ENCODE peak calls at places on chromosomes 11 and 22, in eight cellular contexts. Z, C, Q, P, L, H, S and F are unnamed samples.

GRCh38 chr11:105230586-105230985 is 91.0 kb upstream of the CARD18 start:
- DNase-seq in Z (no peak), C (no peak), Q (no peak), P (no peak), L (no peak), H (no peak), S (no peak), F (no peak)

GRCh38 chr22:50621948-50622722 is 5.8 kb downstream of the ARSA start:
- DNase-seq in Z (no peak), C (no peak), Q (peak), P (no peak), L (no peak), H (no peak), S (no peak), F (no peak)

GRCh38 chr11:66891849-66892660 is 35.2 kb downstream of the LRFN4 start:
- DNase-seq in Z (peak), C (peak), Q (peak), P (peak), L (peak), H (peak), S (peak), F (peak)

GRCh38 chr22:41401781-41402648 is 20.3 kb downstream of the TEF start:
- DNase-seq in Z (peak), C (peak), Q (peak), P (peak), L (no peak), H (no peak), S (peak), F (peak)

GRCh38 chr11:19433367-19433766 is 192.6 kb upstream of the E2F8 start:
- DNase-seq in Z (no peak), C (no peak), Q (no peak), P (no peak), L (no peak), H (peak), S (no peak), F (no peak)

GRCh38 chr11:10628506-10629236 is 60.2 kb upstream of the LYVE1 start:
- DNase-seq in Z (no peak), C (no peak), Q (no peak), P (no peak), L (no peak), H (no peak), S (no peak), F (no peak)

GRCh38 chr11:77351281-77351905 is 49.9 kb upstream of the GDPD4 start:
- DNase-seq in Z (no peak), C (no peak), Q (no peak), P (no peak), L (no peak), H (no peak), S (no peak), F (no peak)

GRCh38 chr22:26921726-26922125 is 264.3 kb downstream of the MIAT start:
- DNase-seq in Z (no peak), C (no peak), Q (no peak), P (no peak), L (no peak), H (no peak), S (no peak), F (no peak)

GRCh38 chr22:21824439-21824912 is 43.0 kb downstream of the MAPK1 start:
- DNase-seq in Z (no peak), C (no peak), Q (no peak), P (no peak), L (no peak), H (no peak), S (no peak), F (no peak)

GRCh38 chr11:65766535-65766934 is 14.2 kb downstream of the AP5B1 start:
- DNase-seq in Z (no peak), C (peak), Q (no peak), P (no peak), L (no peak), H (no peak), S (peak), F (peak)

GRCh38 chr11:120698918-120699317 is 187.4 kb downstream of the GRIK4 start:
- DNase-seq in Z (no peak), C (no peak), Q (no peak), P (no peak), L (no peak), H (no peak), S (no peak), F (no peak)

GRCh38 chr11:57983211-57983610 is 40.5 kb upstream of the OR9Q1 start:
- DNase-seq in Z (no peak), C (no peak), Q (no peak), P (no peak), L (no peak), H (no peak), S (no peak), F (no peak)

GRCh38 chr11:128195057-128195751 is 392.2 kb downstream of the ETS1 start:
- DNase-seq in Z (no peak), C (no peak), Q (no peak), P (no peak), L (no peak), H (no peak), S (no peak), F (no peak)

GRCh38 chr11:75152651-75153553 is 2.0 kb downstream of the SLCO2B1 start:
- DNase-seq in Z (no peak), C (no peak), Q (no peak), P (no peak), L (no peak), H (no peak), S (no peak), F (no peak)
- H3K4me3 ChIP-seq in Z (peak), C (no peak), Q (no peak), P (no peak), L (no peak), H (no peak), S (no peak), F (no peak)

DNA sequence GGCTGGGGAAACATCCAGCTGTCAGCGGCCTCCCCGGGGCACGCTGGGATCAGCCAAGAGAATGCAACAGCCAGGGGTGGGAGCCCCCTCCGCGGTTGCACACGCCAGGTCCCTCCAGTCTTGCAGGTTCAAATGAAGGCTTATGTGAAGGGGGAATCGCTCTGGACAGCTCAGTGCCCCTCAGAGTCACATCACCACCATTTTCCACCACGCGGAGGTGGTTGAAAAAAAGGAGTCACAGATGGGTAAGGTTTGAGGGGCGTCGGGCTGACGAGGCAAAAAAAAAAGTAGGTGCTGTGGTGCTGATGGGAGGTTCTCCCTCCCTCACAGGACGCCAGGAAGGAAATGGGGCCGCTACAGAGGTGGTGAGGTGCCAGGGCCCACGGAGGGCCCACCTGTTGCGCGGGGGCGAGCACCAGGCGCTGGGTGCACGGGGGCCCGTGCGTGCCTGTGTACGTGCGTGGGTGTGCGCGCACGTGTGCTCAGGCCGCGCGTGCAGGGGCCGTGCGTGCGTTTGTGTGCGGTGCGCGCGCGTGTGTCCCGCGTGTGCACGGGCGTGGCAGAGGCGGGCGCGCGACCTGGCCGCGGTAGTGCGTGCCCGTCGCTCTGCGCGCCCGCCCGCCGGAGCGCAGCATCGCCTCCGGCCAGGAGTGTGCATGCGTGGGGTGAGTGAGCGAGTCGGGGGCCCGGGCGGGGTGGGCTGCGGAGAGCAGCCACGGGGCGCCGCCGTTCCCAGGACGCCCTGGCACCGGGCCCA is 3.0 kb downstream of the PDGFB start:
- DNase-seq in Z (no peak), C (no peak), Q (peak), P (no peak), L (no peak), H (no peak), S (no peak), F (no peak)
- H3K4me3 ChIP-seq in Z (peak), C (no peak), Q (no peak), P (peak), L (peak), H (peak), S (no peak), F (no peak)

DNA sequence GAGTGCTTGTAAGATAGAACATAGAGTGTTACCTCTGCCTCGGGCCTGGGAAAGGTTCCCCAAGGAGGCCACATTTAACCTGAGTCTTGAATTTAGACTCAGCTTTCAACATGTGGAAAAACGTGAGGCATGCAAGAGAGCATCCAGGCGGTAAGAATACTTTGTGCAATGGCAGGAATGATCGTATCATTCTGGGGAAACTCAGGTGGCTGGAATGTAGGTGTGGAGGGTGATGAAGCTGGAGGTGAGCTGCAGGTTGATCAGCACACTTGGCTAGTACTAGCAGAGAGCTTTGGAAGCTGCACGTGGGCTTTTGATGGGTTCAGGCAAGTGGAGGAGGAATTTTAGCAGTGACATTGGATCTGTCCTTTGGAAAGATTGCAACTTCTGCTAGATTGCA is 270.3 kb upstream of the RAG2 start:
- DNase-seq in Z (no peak), C (no peak), Q (no peak), P (no peak), L (no peak), H (no peak), S (no peak), F (no peak)
- H3K4me3 ChIP-seq in Z (no peak), C (no peak), Q (no peak), P (no peak), L (no peak), H (no peak), S (no peak), F (no peak)

DNA sequence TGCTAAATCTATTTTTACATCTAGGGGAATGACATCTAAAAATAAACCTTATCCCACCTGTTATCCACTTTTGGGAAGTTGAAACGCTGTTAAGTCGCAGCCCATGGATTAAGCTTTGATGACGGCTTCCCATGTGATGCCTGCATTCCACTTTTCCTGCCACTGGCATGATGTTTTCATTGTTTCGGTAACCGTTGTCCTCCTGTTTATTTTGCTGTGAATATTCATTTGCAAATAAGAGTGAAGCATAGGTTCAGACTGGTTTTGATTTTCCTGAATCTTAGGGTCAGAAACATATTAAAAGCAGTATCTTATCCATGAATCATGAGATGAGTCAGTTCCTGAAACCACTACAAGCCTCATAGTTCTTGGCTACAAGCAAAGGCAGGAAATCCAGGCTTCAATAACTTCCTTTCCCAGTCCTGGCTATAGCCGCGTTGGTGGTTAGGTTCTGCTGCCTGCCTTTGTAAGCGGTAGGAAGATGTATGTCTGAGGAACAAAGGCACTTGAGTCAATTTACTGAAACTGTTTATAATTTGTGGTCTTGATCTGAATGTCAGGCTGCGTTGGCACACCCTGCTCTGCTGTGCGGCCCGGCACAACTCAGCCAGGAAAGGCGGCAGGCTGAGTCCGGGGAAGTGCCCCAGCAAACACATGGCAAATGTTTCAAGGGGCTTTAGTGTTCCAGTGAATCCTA is 19.4 kb downstream of the TEAD1 start:
- DNase-seq in Z (peak), C (peak), Q (peak), P (no peak), L (peak), H (no peak), S (peak), F (peak)
- H3K4me3 ChIP-seq in Z (peak), C (peak), Q (no peak), P (peak), L (no peak), H (no peak), S (no peak), F (peak)

GRCh38 chr11:118634435-118635236 is 27.2 kb downstream of the PHLDB1 start:
- DNase-seq in Z (peak), C (peak), Q (peak), P (peak), L (no peak), H (peak), S (no peak), F (no peak)
- H3K4me3 ChIP-seq in Z (peak), C (no peak), Q (peak), P (peak), L (no peak), H (peak), S (no peak), F (no peak)

DNA sequence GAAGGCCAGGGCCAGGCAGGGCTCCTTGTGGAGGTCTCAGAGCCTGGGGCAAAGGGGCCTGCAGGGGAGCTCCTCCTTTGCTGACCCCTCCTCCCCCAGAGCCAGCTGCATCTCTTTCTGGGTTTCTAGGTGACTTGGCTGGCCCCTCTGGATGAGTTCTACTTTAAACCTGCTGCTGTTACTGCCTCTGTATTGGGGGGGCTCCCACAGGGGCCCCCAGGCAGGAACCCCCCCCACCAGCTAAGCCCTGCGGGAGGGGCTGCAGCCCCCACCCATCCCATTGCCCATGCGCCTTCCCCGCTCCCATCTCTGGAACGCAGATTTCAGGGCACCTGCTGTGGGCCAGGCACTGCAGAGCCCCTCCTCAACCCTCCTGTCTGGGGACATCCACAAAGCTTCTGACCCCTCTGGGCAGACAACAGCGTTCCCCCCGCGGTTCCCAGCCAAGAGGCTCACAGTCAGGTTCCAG is 890 bp upstream of the PLCB3 start:
- DNase-seq in Z (no peak), C (no peak), Q (no peak), P (no peak), L (no peak), H (peak), S (no peak), F (no peak)
- H3K4me3 ChIP-seq in Z (peak), C (peak), Q (no peak), P (no peak), L (no peak), H (peak), S (peak), F (peak)